ENCODE peak calls at places on chromosomes 6 and 20, in ten cellular contexts. E is GM13977, H is EL, M is HFFc6, A is left cardiac atrium, S is GM20000, U is occipital lobe, R is lower lobe of right lung, N is neuronal stem cell, G is substantia nigra. Y is an unnamed sample.

GRCh38 chr6:36660771-36661471 is 17.6 kb upstream of the CDKN1A start:
- DNase-seq in E (no peak), H (no peak), M (no peak), A (peak), S (no peak), U (no peak), R (peak), N (peak), G (no peak), Y (no peak)

GRCh38 chr6:25560851-25561250 is 91.2 kb upstream of the SCGN start:
- DNase-seq in E (no peak), H (no peak), M (no peak), A (no peak), S (no peak), U (no peak), R (no peak), N (no peak), G (no peak), Y (no peak)

GRCh38 chr6:153210083-153210482 is 79.0 kb upstream of the RGS17 start:
- DNase-seq in E (peak), H (peak), M (peak), A (no peak), S (peak), U (no peak), R (no peak), N (no peak), G (no peak), Y (no peak)

GRCh38 chr6:4647414-4648365 is 128.5 kb upstream of the CDYL start:
- DNase-seq in E (no peak), H (peak), M (peak), A (peak), S (no peak), U (peak), R (peak), N (peak), G (peak), Y (peak)

GRCh38 chr20:51095755-51096509 is 73.0 kb upstream of the KCNG1 start:
- DNase-seq in E (no peak), H (no peak), M (no peak), A (no peak), S (no peak), U (no peak), R (no peak), N (peak), G (no peak), Y (no peak)

GRCh38 chr20:11716239-11716944 is 201.3 kb upstream of the BTBD3 start:
- DNase-seq in E (no peak), H (peak), M (peak), A (no peak), S (no peak), U (no peak), R (no peak), N (no peak), G (no peak), Y (no peak)

GRCh38 chr6:30260036-30260504 is 46.9 kb upstream of the TRIM26 start:
- DNase-seq in E (peak), H (no peak), M (no peak), A (peak), S (peak), U (no peak), R (peak), N (peak), G (no peak), Y (no peak)

GRCh38 chr20:58307270-58307669 is 2.2 kb upstream of the RAB22A start:
- DNase-seq in E (no peak), H (no peak), M (no peak), A (no peak), S (no peak), U (no peak), R (no peak), N (no peak), G (no peak), Y (no peak)

GRCh38 chr6:84269947-84270733 is 42.7 kb upstream of the CEP162 start:
- DNase-seq in E (no peak), H (no peak), M (no peak), A (no peak), S (no peak), U (no peak), R (no peak), N (no peak), G (no peak), Y (no peak)

GRCh38 chr6:1913572-1913971 is 303.9 kb downstream of the FOXC1 start:
- DNase-seq in E (no peak), H (no peak), M (no peak), A (no peak), S (no peak), U (no peak), R (no peak), N (no peak), G (no peak), Y (no peak)

Y was measured in caudate nucleus.